ENCODE peak calls at places on chromosomes 6 and 20, in four cellular contexts. One of them, this sample, is unnamed.

GRCh38 chr6:111691345-111692225 is 85.9 kb upstream of the TRAF3IP2 start:
- DNase-seq in A549: no peak
- DNase-seq in breast epithelium: no peak
- DNase-seq in suprapubic skin: no peak
- DNase-seq in this sample: no peak

GRCh38 chr6:24667378-24667803 is 514 bp downstream of the ACOT13 start:
- DNase-seq in A549: no peak
- DNase-seq in breast epithelium: no peak
- DNase-seq in suprapubic skin: no peak
- DNase-seq in this sample: peak

GRCh38 chr6:156280131-156280530 is 497.0 kb upstream of the ARID1B start:
- DNase-seq in A549: no peak
- DNase-seq in breast epithelium: no peak
- DNase-seq in suprapubic skin: no peak
- DNase-seq in this sample: no peak

GRCh38 chr6:13689511-13690256 is 22.0 kb downstream of the RANBP9 start:
- DNase-seq in A549: no peak
- DNase-seq in breast epithelium: no peak
- DNase-seq in suprapubic skin: no peak
- DNase-seq in this sample: no peak

GRCh38 chr6:28384143-28384533 is 15.4 kb downstream of the ZSCAN12 start:
- DNase-seq in A549: no peak
- DNase-seq in breast epithelium: no peak
- DNase-seq in suprapubic skin: no peak
- DNase-seq in this sample: no peak

GRCh38 chr20:25486377-25486776 is 78.9 kb downstream of the GINS1 start:
- DNase-seq in A549: no peak
- DNase-seq in breast epithelium: no peak
- DNase-seq in suprapubic skin: no peak
- DNase-seq in this sample: no peak

GRCh38 chr20:62358171-62358719 is 8.9 kb downstream of the LAMA5 start:
- DNase-seq in A549: no peak
- DNase-seq in breast epithelium: no peak
- DNase-seq in suprapubic skin: no peak
- DNase-seq in this sample: peak

GRCh38 chr20:21796059-21796458 is 90.6 kb downstream of the PAX1 start:
- DNase-seq in A549: no peak
- DNase-seq in breast epithelium: no peak
- DNase-seq in suprapubic skin: no peak
- DNase-seq in this sample: no peak

GRCh38 chr6:144929262-144929661 is 644.1 kb downstream of the UTRN start:
- DNase-seq in A549: no peak
- DNase-seq in breast epithelium: no peak
- DNase-seq in suprapubic skin: no peak
- DNase-seq in this sample: no peak

GRCh38 chr20:43746344-43747137 is 19.7 kb upstream of the GTSF1L start:
- DNase-seq in A549: no peak
- DNase-seq in breast epithelium: no peak
- DNase-seq in suprapubic skin: no peak
- DNase-seq in this sample: no peak

GRCh38 chr6:50600280-50600679 is 113.0 kb upstream of the TFAP2D start:
- DNase-seq in A549: no peak
- DNase-seq in breast epithelium: no peak
- DNase-seq in suprapubic skin: no peak
- DNase-seq in this sample: no peak

GRCh38 chr6:135266675-135267074 is 85.6 kb downstream of the MYB start:
- DNase-seq in A549: no peak
- DNase-seq in breast epithelium: no peak
- DNase-seq in suprapubic skin: no peak
- DNase-seq in this sample: no peak

GRCh38 chr6:111813247-111814162 is 59.7 kb downstream of the FYN start:
- DNase-seq in A549: no peak
- DNase-seq in breast epithelium: no peak
- DNase-seq in suprapubic skin: no peak
- DNase-seq in this sample: no peak

GRCh38 chr20:22699396-22699795 is 115.0 kb upstream of the FOXA2 start:
- DNase-seq in A549: no peak
- DNase-seq in breast epithelium: no peak
- DNase-seq in suprapubic skin: no peak
- DNase-seq in this sample: no peak

GRCh38 chr6:9657994-9658393 is 756.9 kb downstream of the TFAP2A start:
- DNase-seq in A549: no peak
- DNase-seq in breast epithelium: no peak
- DNase-seq in suprapubic skin: no peak
- DNase-seq in this sample: no peak

GRCh38 chr6:41557305-41557704 is 11.1 kb downstream of the FOXP4 start:
- DNase-seq in A549: no peak
- DNase-seq in breast epithelium: no peak
- DNase-seq in suprapubic skin: no peak
- DNase-seq in this sample: no peak

DNA sequence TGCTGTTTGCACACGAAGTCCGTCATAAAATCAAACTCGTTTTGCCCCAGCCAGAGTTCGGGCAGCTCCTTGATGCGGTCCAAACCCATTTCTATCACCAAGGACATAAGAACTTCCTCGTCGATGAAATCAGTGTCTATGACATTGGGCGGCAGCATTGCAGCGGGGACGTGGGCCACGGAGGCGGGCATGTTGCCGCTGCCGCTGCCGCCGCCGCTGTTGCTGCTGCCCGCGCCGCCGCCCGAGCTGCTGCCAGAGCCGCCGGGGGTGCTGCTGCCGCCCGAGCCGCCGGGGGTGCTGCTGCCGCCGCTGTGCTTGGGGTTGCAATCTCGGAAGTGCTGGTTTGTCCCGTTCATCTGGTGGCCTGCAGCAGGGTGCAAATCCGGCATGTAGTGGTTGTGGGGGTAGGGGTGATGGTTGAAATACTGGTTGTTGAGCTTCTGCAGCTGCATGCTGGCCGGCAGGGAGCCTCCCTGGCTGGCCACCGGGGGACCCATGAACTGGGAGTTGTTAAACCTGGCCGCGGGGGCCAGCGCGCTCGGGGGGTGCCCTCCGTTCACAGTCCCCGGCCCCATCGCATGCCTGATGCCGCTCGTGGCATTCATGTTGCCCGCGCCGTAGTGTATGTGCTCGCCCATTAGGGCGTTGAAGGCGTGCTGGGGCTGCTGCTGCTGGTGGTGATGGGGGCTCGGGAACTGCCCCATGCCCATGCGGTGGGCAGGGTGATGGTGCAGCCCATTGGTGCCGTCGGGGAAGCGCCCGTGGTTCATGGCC is 1.1 kb downstream of the CITED2 start:
- DNase-seq in A549: peak
- DNase-seq in breast epithelium: peak
- DNase-seq in suprapubic skin: peak
- DNase-seq in this sample: no peak
- TF ChIP-seq POLR2A in A549: no peak
- TF ChIP-seq POLR2A in breast epithelium: no peak
- TF ChIP-seq POLR2A in suprapubic skin: no peak
- TF ChIP-seq POLR2A in this sample: no peak

GRCh38 chr6:33418690-33419291 is 884 bp upstream of the CUTA start:
- DNase-seq in A549: no peak
- DNase-seq in breast epithelium: no peak
- DNase-seq in suprapubic skin: peak
- DNase-seq in this sample: no peak

GRCh38 chr6:33416386-33417126 is 1.4 kb downstream of the CUTA start:
- DNase-seq in A549: no peak
- DNase-seq in breast epithelium: no peak
- DNase-seq in suprapubic skin: no peak
- DNase-seq in this sample: no peak

GRCh38 chr6:33419580-33420492 is at the start of gene SYNGAP1:
- DNase-seq in A549: no peak
- DNase-seq in breast epithelium: no peak
- DNase-seq in suprapubic skin: peak
- DNase-seq in this sample: no peak

GRCh38 chr6:33417127-33417902 is 592 bp downstream of the CUTA start:
- DNase-seq in A549: peak
- DNase-seq in breast epithelium: no peak
- DNase-seq in suprapubic skin: peak
- DNase-seq in this sample: peak

GRCh38 chr6:33417903-33418689 is at the start of gene CUTA:
- DNase-seq in A549: peak
- DNase-seq in breast epithelium: peak
- DNase-seq in suprapubic skin: peak
- DNase-seq in this sample: peak
- TF ChIP-seq POLR2A in A549: peak
- TF ChIP-seq POLR2A in breast epithelium: peak
- TF ChIP-seq POLR2A in suprapubic skin: peak
- TF ChIP-seq POLR2A in this sample: no peak

DNA sequence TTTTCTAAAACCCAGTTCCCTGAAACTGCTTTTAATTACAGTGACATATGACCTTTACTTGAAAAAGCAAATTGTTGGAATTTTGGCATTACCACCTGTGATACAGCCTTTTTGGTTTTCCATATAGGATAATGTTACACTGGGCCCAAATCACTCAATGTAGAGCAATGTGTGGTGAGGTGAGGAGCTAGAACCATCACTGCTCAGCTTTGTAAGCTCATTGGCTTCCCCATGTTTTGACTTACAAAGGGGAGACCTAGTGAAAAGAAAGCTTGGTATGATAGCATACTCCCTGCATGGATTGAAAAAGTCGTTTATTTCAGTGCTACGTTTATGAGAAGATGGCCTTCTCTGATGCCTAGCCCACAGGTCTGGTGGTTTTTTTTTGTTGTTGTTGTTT is 470.4 kb upstream of the EPHA7 start:
- DNase-seq in A549: no peak
- DNase-seq in breast epithelium: no peak
- DNase-seq in suprapubic skin: no peak
- DNase-seq in this sample: no peak
- TF ChIP-seq POLR2A in A549: no peak
- TF ChIP-seq POLR2A in breast epithelium: no peak
- TF ChIP-seq POLR2A in suprapubic skin: no peak
- TF ChIP-seq POLR2A in this sample: no peak

DNA sequence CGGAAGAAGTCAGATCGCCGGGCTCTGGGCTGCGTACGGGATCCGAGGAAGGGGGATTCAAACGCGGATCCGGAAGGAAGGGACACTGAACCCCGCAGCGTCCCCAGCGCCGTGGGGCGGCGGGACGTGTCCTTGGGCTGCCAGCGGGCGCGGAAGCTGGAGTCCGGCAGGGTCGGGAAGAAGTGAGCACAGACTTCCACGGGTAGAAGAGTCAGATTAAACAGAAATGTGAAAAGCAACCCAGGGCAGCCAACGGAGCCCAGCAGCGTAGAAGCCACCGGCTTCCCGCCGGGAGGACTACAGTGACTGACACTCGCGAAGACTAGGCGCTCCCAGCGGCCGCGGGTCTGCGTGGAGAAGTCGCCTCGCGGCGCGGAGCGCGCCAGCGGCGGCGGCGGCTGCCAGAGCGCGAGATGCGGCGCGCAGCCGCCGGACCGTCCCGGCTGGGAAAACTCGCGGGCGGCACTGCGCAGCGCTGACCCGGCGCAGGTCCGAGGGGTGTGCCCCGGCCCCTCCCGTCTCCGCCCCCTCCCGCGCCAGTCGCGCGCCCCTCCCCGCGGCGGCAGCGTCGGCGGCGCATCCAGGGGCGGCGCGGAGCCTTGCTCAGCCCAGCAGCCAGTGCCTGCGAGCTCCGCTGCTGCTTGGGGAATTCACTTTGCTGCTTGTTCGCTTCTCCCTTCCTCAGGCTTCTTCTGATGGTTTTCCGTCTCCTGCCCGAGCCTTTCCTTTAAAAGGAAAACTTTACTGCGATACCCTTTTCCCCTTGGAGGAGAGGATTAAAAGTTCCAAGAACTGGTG is at the start of gene SAMD5:
- DNase-seq in A549: peak
- DNase-seq in breast epithelium: no peak
- DNase-seq in suprapubic skin: peak
- DNase-seq in this sample: peak
- TF ChIP-seq POLR2A in A549: no peak
- TF ChIP-seq POLR2A in breast epithelium: no peak
- TF ChIP-seq POLR2A in suprapubic skin: no peak
- TF ChIP-seq POLR2A in this sample: peak

GRCh38 chr6:6725120-6725833 is 136.8 kb downstream of the LY86 start:
- DNase-seq in A549: no peak
- DNase-seq in breast epithelium: no peak
- DNase-seq in suprapubic skin: no peak
- DNase-seq in this sample: no peak

GRCh38 chr6:6723792-6724318 is 135.3 kb downstream of the LY86 start:
- DNase-seq in A549: no peak
- DNase-seq in breast epithelium: no peak
- DNase-seq in suprapubic skin: no peak
- DNase-seq in this sample: no peak

GRCh38 chr6:6724319-6725119 is 136.0 kb downstream of the LY86 start:
- DNase-seq in A549: peak
- DNase-seq in breast epithelium: no peak
- DNase-seq in suprapubic skin: peak
- DNase-seq in this sample: peak

GRCh38 chr6:6723316-6723715 is 134.8 kb downstream of the LY86 start:
- DNase-seq in A549: no peak
- DNase-seq in breast epithelium: no peak
- DNase-seq in suprapubic skin: no peak
- DNase-seq in this sample: no peak

DNA sequence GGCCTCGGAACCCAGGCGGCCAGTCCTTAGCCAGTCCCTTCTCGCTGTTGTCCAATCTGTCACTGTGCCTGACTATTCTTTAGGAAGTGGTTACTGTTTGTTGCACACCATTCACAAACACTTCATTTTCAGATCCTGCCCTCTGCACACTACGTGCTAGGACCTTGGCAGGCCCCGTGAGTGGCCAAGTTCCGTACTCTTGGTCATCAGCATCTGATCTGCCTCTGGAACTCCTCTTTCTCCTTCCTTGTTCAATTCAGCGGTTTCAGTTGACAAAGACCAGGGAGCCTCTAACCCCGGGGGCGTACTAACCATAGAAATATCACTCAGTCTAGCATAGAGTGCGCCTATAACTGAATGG is 137.3 kb downstream of the LY86 start:
- DNase-seq in A549: no peak
- DNase-seq in breast epithelium: no peak
- DNase-seq in suprapubic skin: no peak
- DNase-seq in this sample: no peak
- TF ChIP-seq POLR2A in A549: no peak
- TF ChIP-seq POLR2A in breast epithelium: no peak
- TF ChIP-seq POLR2A in suprapubic skin: no peak
- TF ChIP-seq POLR2A in this sample: no peak

DNA sequence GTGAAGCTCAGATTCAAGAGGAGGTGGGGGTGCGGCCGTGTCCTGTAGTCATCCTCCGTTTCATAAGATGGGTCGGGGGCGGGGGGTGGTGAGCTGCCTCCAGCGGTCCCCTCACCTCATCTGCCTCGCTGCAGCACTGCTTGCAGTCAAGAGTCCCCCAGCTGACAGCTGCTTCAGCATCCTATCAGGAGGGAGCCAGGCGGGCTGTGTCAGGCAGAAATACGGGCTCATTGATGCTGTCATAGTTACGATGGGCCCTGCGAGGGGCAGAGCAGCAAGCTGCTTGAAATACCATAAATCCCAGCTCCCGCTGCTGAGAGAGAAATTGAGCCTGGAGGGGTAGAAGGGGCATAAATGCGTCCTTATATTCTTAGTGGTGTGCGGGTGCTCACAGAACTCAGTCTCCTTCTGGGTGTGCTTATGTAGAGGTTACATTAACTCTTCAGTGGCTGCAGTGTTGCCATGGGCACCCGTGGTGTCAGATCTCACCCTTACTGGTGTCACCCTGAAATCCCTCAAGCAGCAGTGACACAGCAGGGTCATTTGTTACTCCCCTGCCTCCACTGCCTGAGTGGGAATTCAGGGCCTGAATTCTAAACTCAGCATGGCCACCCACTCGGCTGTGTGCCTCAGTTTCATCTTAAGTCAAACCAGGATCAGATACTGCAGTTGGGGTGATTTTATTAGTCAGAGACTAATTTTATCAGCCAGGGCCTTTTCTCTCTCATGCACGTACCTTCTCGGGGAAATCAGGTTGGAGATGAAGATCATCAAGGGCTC is 21.8 kb downstream of the CCDC167 start:
- DNase-seq in A549: no peak
- DNase-seq in breast epithelium: no peak
- DNase-seq in suprapubic skin: no peak
- DNase-seq in this sample: no peak
- TF ChIP-seq POLR2A in A549: no peak
- TF ChIP-seq POLR2A in breast epithelium: no peak
- TF ChIP-seq POLR2A in suprapubic skin: no peak
- TF ChIP-seq POLR2A in this sample: no peak

This sample was measured in H54.